ENCODE peak calls at places on chromosomes 13 and 19, in eight cellular contexts. D is thoracic aorta; K is BE2C; H is neural progenitor cell; A is CD8-positive, alpha-beta memory T cell; V is aorta; O is epithelial cell of esophagus; J is mesenchymal stem cell. L is an unnamed sample.

GRCh38 chr19:38175422-38175821 is 48.6 kb downstream of the DPF1 start:
- DNase-seq in D (no peak), J (no peak), A (no peak), K (no peak), O (no peak), V (no peak), H (no peak), L (no peak)

GRCh38 chr13:20553309-20553708 is 13.6 kb upstream of the IFT88 start:
- DNase-seq in J (no peak), A (no peak), K (no peak), V (no peak), O (no peak), D (no peak), H (no peak), L (no peak)

GRCh38 chr19:4613258-4613751 is 26.0 kb upstream of the TNFAIP8L1 start:
- DNase-seq in A (no peak), V (no peak), H (no peak), D (no peak), J (no peak), O (no peak), K (no peak), L (no peak)

GRCh38 chr19:55657004-55657747 is 2.3 kb downstream of the U2AF2 start:
- DNase-seq in O (peak; percentile 45), V (no peak), A (no peak), H (no peak), D (no peak), J (no peak), K (no peak), L (peak; percentile 42)

GRCh38 chr19:27861411-27861975 is 1351.5 kb downstream of the UQCRFS1 start:
- DNase-seq in K (no peak), H (no peak), A (no peak), O (no peak), D (no peak), J (no peak), V (no peak), L (no peak)

GRCh38 chr13:49099513-49099877 is 120.6 kb upstream of the MLNR start:
- DNase-seq in O (no peak), A (no peak), K (no peak), V (no peak), H (no peak), J (no peak), D (no peak), L (no peak)

GRCh38 chr19:33795370-33796163 is 1.1 kb upstream of the KCTD15 start:
- DNase-seq in H (peak; percentile 97), D (no peak), K (peak; percentile 93), J (peak; percentile 85), A (no peak), V (peak; percentile 93), O (peak; percentile 84), L (no peak)

GRCh38 chr13:91539458-91540156 is 141.2 kb downstream of the GPC5 start:
- DNase-seq in A (no peak), H (no peak), V (no peak), J (no peak), O (no peak), K (no peak), D (no peak), L (no peak)

GRCh38 chr13:27194209-27194608 is 22.6 kb upstream of the USP12 start:
- DNase-seq in D (no peak), A (no peak), O (peak; percentile 37), K (no peak), J (peak; percentile 22), H (no peak), V (no peak), L (no peak)

GRCh38 chr19:51693819-51694218 is 689 bp downstream of the SPACA6 start:
- DNase-seq in J (no peak), O (no peak), V (no peak), A (no peak), H (no peak), K (no peak), D (no peak), L (no peak)

GRCh38 chr19:51691122-51692064 is 1.7 kb upstream of the SPACA6 start:
- DNase-seq in D (no peak), H (peak; percentile 30), J (peak; percentile 67), O (peak; percentile 18), V (no peak), A (no peak), K (peak; percentile 21), L (no peak)

GRCh38 chr19:51690359-51691121 is 2.6 kb upstream of the SPACA6 start:
- DNase-seq in D (no peak), O (peak; percentile 59), V (peak; percentile 90), H (peak; percentile 87), A (peak; percentile 75), J (peak; percentile 91), K (peak; percentile 77), L (no peak)

GRCh38 chr19:51693246-51693645 is at the start of gene SPACA6:
- DNase-seq in J (no peak), K (no peak), O (no peak), H (no peak), V (no peak), A (no peak), D (no peak), L (no peak)

GRCh38 chr19:51692065-51692915 is 840 bp upstream of the SPACA6 start:
- DNase-seq in J (no peak), A (no peak), K (peak; percentile 34), O (no peak), V (no peak), H (no peak), D (no peak), L (no peak)
- H3K4me3 ChIP-seq in J (peak overlapping the region; percentile 98), A (no peak overlapping the region), K (peak overlapping the region; percentile 83), O (peak overlapping the region; percentile 85), V (no peak overlapping the region), H (peak overlapping the region; percentile 86), D (peak overlapping the region; percentile 85), L (no peak overlapping the region)

DNA sequence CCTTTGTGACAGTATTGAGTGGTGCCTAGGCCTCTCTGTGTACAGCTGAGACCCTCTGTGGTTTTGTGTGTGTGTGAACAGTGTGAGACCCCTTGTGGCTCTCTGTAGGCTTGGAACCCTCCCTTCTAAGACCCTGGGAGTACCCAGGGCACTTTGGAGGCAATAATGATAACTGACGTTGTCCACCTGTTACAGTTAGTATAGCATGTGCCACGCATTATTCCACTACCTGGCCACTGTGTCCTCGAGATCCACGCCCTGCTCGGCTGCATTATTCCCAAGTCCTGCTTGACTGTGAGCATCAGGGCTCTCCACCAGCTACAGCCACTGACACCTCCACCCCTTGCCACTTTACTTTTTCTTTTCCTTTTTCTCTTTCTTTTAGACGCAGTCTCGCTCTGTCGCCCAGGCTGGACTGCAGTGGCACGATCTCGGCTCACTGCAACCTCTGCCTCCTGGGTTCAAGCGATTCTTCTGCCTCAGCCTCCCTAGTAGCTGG is 2.0 kb downstream of the GRAMD1A start:
- DNase-seq in H (no peak), A (no peak), O (no peak), J (no peak), K (no peak), D (no peak), V (no peak), L (no peak)
- H3K4me3 ChIP-seq in H (no peak overlapping the region), A (peak overlapping the region; percentile 46), O (no peak overlapping the region), J (peak overlapping the region; percentile 79), K (no peak overlapping the region), D (no peak overlapping the region), V (no peak overlapping the region), L (no peak overlapping the region)

DNA sequence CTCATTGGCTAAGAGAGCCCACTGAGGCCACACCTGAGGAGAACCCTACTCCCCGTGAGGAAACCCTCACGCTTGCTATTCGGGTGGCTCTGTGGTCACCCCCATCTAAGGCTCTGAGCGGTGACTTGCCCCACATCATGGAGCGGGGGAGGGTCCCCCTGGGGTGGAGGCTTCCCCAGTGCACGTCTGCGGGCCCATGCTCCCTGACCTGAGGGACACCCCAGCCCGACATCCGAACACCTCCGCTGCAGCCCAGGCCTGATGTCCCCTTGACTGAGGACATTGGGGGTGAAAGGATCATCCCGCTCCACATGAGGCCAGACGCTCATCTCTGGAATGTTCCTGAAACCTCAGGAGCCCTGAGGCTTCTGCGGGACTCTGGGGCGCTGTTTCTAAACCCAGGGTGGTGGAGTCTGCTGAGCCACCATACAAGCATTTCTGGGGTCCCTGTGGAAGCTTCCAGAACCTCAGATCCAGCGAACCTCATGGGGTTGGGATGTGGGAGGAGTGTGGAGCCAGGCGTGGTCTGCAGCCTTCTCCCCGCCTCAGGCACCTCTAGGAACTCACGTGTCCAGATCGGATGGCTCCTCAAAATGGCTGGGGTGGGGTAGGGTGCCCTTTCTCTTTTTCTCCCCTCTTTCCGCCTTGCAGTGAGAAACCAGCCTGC is 19.9 kb downstream of the TMED1 start:
- DNase-seq in K (no peak), O (no peak), V (no peak), H (no peak), J (no peak), D (no peak), A (no peak), L (no peak)
- H3K4me3 ChIP-seq in K (no peak overlapping the region), O (no peak overlapping the region), V (no peak overlapping the region), H (no peak overlapping the region), J (peak overlapping the region; percentile 94), D (peak overlapping the region; percentile 75), A (no peak overlapping the region), L (no peak overlapping the region)

DNA sequence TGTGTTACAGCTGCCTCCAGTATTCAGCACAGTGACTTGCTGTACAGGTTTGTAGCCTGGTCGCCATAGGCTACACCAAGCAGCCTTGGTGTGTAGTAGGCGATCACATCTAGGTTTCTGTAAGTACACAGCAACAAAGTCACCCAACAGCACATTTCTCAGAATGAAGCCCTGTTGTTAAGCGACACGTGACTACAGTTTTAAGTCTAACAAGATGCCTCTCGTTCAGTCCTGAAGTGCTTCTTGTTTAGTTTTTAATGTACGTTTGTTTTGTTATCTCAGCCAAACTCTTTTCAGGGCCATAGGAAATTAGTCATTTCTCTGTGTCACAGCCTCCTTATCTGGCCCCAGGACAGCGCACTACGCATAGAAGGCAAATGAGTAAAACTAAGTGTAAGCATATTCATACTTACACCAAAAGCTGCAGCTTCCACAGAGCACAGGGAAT is 50.0 kb upstream of the GPR183 start:
- DNase-seq in A (peak; percentile 81), K (no peak), D (no peak), O (peak; percentile 43), H (no peak), J (peak; percentile 92), V (no peak), L (no peak)
- H3K4me3 ChIP-seq in A (peak overlapping the region; percentile 43), K (no peak overlapping the region), D (no peak overlapping the region), O (no peak overlapping the region), H (no peak overlapping the region), J (no peak overlapping the region), V (no peak overlapping the region), L (no peak overlapping the region)

DNA sequence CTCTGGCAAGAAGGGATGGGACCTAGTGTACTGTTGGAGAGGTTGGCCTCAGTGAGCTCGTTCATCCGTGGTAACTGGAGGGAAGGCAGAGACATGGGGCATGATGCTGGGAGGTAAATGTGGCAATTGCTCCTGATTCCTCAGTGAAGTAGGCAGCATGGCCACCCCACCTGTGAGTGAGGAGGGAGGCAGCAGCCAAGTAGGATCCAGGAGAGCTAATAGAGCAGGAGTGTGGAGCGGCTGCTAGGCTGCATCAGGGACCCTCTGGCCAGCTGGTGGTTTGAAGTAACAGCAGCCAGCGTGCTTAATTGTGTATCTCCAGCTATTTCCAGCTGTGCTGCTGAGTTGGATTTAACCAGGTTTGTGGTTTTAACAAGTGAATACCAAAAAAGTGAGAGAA is 24.7 kb downstream of the TM9SF2 start:
- DNase-seq in K (no peak), A (no peak), V (no peak), O (no peak), H (no peak), J (no peak), D (no peak), L (no peak)
- H3K4me3 ChIP-seq in K (no peak overlapping the region), A (no peak overlapping the region), V (no peak overlapping the region), O (no peak overlapping the region), H (no peak overlapping the region), J (no peak overlapping the region), D (no peak overlapping the region), L (no peak overlapping the region)

GRCh38 chr19:16504271-16504670 is 8.1 kb downstream of the C19orf44 start:
- DNase-seq in K (no peak), J (no peak), H (no peak), D (no peak), A (no peak), V (no peak), O (no peak), L (no peak)
- H3K4me3 ChIP-seq in K (no peak overlapping the region), J (no peak overlapping the region), H (no peak overlapping the region), D (no peak overlapping the region), A (no peak overlapping the region), V (no peak overlapping the region), O (no peak overlapping the region), L (no peak overlapping the region)